ENCODE peak calls at places on chromosomes 11 and 22, in six cellular contexts. One of them, this sample, is unnamed.

GRCh38 chr11:12287009-12287373 is 90.4 kb upstream of the PARVA start:
- DNase-seq in H1: no peak
- DNase-seq in K562: no peak
- DNase-seq in SK-N-SH: peak
- DNase-seq in HL-60: no peak
- DNase-seq in GM12878: no peak
- DNase-seq in this sample: peak

GRCh38 chr11:78465169-78465942 is 47.7 kb upstream of the GAB2 start:
- DNase-seq in GM12878: peak
- DNase-seq in K562: no peak
- DNase-seq in HL-60: peak
- DNase-seq in SK-N-SH: no peak
- DNase-seq in H1: no peak
- DNase-seq in this sample: no peak

GRCh38 chr11:111983187-111983986 is 41.8 kb upstream of the DLAT start:
- DNase-seq in GM12878: no peak
- DNase-seq in H1: peak
- DNase-seq in K562: peak
- DNase-seq in HL-60: no peak
- DNase-seq in SK-N-SH: no peak
- DNase-seq in this sample: peak

GRCh38 chr11:60844870-60845221 is 2.9 kb downstream of the CCDC86 start:
- DNase-seq in H1: no peak
- DNase-seq in HL-60: no peak
- DNase-seq in K562: no peak
- DNase-seq in GM12878: no peak
- DNase-seq in SK-N-SH: peak
- DNase-seq in this sample: peak

GRCh38 chr11:86068138-86068861 is 584 bp downstream of the PICALM start:
- DNase-seq in H1: no peak
- DNase-seq in GM12878: no peak
- DNase-seq in HL-60: peak
- DNase-seq in K562: peak
- DNase-seq in SK-N-SH: peak
- DNase-seq in this sample: peak

GRCh38 chr11:75510011-75510595 is 15.6 kb downstream of the GDPD5 start:
- DNase-seq in GM12878: no peak
- DNase-seq in H1: no peak
- DNase-seq in SK-N-SH: no peak
- DNase-seq in K562: no peak
- DNase-seq in HL-60: no peak
- DNase-seq in this sample: no peak

GRCh38 chr11:83057721-83058120 is 14.0 kb downstream of the RAB30 start:
- DNase-seq in K562: no peak
- DNase-seq in HL-60: no peak
- DNase-seq in H1: no peak
- DNase-seq in GM12878: no peak
- DNase-seq in SK-N-SH: no peak
- DNase-seq in this sample: no peak

GRCh38 chr11:116929393-116930090 is 92.1 kb upstream of the APOA1 start:
- DNase-seq in HL-60: no peak
- DNase-seq in GM12878: no peak
- DNase-seq in K562: no peak
- DNase-seq in H1: no peak
- DNase-seq in SK-N-SH: no peak
- DNase-seq in this sample: peak

GRCh38 chr22:39559456-39560105 is 11.0 kb upstream of the CACNA1I start:
- DNase-seq in H1: peak
- DNase-seq in SK-N-SH: peak
- DNase-seq in K562: peak
- DNase-seq in HL-60: no peak
- DNase-seq in GM12878: no peak
- DNase-seq in this sample: no peak

GRCh38 chr11:128772814-128773213 is 78.9 kb downstream of the FLI1 start:
- DNase-seq in SK-N-SH: no peak
- DNase-seq in K562: no peak
- DNase-seq in HL-60: peak
- DNase-seq in GM12878: no peak
- DNase-seq in H1: no peak
- DNase-seq in this sample: no peak

GRCh38 chr22:22683668-22684361 is 39.4 kb downstream of the GGTLC2 start:
- DNase-seq in H1: no peak
- DNase-seq in HL-60: no peak
- DNase-seq in K562: no peak
- DNase-seq in GM12878: no peak
- DNase-seq in SK-N-SH: no peak
- DNase-seq in this sample: no peak

GRCh38 chr11:62374801-62375200 is 37.6 kb downstream of the ASRGL1 start:
- DNase-seq in K562: no peak
- DNase-seq in HL-60: no peak
- DNase-seq in SK-N-SH: no peak
- DNase-seq in GM12878: no peak
- DNase-seq in H1: no peak
- DNase-seq in this sample: no peak

GRCh38 chr11:13119361-13119760 is 110.2 kb downstream of the RASSF10 start:
- DNase-seq in GM12878: no peak
- DNase-seq in HL-60: no peak
- DNase-seq in K562: no peak
- DNase-seq in SK-N-SH: no peak
- DNase-seq in H1: no peak
- DNase-seq in this sample: no peak

GRCh38 chr22:27880778-27881394 is 38.2 kb downstream of the PITPNB start:
- DNase-seq in GM12878: no peak
- DNase-seq in HL-60: peak
- DNase-seq in SK-N-SH: peak
- DNase-seq in H1: no peak
- DNase-seq in K562: peak
- DNase-seq in this sample: peak

GRCh38 chr11:116813170-116813569 is 9.9 kb downstream of the APOA4 start:
- DNase-seq in GM12878: no peak
- DNase-seq in HL-60: no peak
- DNase-seq in K562: no peak
- DNase-seq in SK-N-SH: no peak
- DNase-seq in H1: no peak
- DNase-seq in this sample: no peak

GRCh38 chr11:75654314-75654713 is 14.5 kb downstream of the MAP6 start:
- DNase-seq in SK-N-SH: no peak
- DNase-seq in H1: no peak
- DNase-seq in K562: no peak
- DNase-seq in GM12878: peak
- DNase-seq in HL-60: no peak
- DNase-seq in this sample: no peak

GRCh38 chr22:17570851-17571631 is 7.7 kb downstream of the SLC25A18 start:
- DNase-seq in GM12878: no peak
- DNase-seq in HL-60: no peak
- DNase-seq in SK-N-SH: no peak
- DNase-seq in K562: no peak
- DNase-seq in H1: no peak
- DNase-seq in this sample: no peak

GRCh38 chr11:62081378-62082291 is 42.2 kb upstream of the INCENP start:
- DNase-seq in H1: peak
- DNase-seq in K562: peak
- DNase-seq in HL-60: peak
- DNase-seq in SK-N-SH: peak
- DNase-seq in GM12878: peak
- DNase-seq in this sample: peak

GRCh38 chr11:118010738-118011461 is 24.7 kb downstream of the IL10RA start:
- DNase-seq in K562: peak
- DNase-seq in HL-60: peak
- DNase-seq in H1: no peak
- DNase-seq in GM12878: peak
- DNase-seq in SK-N-SH: no peak
- DNase-seq in this sample: no peak

GRCh38 chr11:119207607-119208006 is 1.5 kb downstream of the CBL start:
- DNase-seq in HL-60: no peak
- DNase-seq in SK-N-SH: no peak
- DNase-seq in K562: no peak
- DNase-seq in H1: no peak
- DNase-seq in GM12878: no peak
- DNase-seq in this sample: no peak

GRCh38 chr22:26023104-26023775 is 146.0 kb upstream of the SEZ6L start:
- DNase-seq in H1: no peak
- DNase-seq in SK-N-SH: no peak
- DNase-seq in K562: no peak
- DNase-seq in GM12878: no peak
- DNase-seq in HL-60: no peak
- DNase-seq in this sample: no peak

GRCh38 chr11:109998921-109999320 is 94.3 kb upstream of the ZC3H12C start:
- DNase-seq in HL-60: no peak
- DNase-seq in SK-N-SH: no peak
- DNase-seq in H1: no peak
- DNase-seq in GM12878: no peak
- DNase-seq in K562: no peak
- DNase-seq in this sample: no peak

GRCh38 chr11:88478136-88478785 is 140.7 kb upstream of the CTSC start:
- DNase-seq in GM12878: no peak
- DNase-seq in K562: no peak
- DNase-seq in H1: no peak
- DNase-seq in HL-60: no peak
- DNase-seq in SK-N-SH: no peak
- DNase-seq in this sample: no peak

GRCh38 chr11:88484873-88485621 is 147.5 kb upstream of the CTSC start:
- DNase-seq in HL-60: peak
- DNase-seq in H1: no peak
- DNase-seq in SK-N-SH: peak
- DNase-seq in K562: peak
- DNase-seq in GM12878: peak
- DNase-seq in this sample: peak

GRCh38 chr11:88475991-88476418 is 138.5 kb upstream of the CTSC start:
- DNase-seq in GM12878: no peak
- DNase-seq in HL-60: no peak
- DNase-seq in K562: no peak
- DNase-seq in H1: no peak
- DNase-seq in SK-N-SH: no peak
- DNase-seq in this sample: no peak

GRCh38 chr11:88482871-88483301 is 145.3 kb upstream of the CTSC start:
- DNase-seq in HL-60: no peak
- DNase-seq in GM12878: no peak
- DNase-seq in SK-N-SH: no peak
- DNase-seq in H1: no peak
- DNase-seq in K562: no peak
- DNase-seq in this sample: no peak

DNA sequence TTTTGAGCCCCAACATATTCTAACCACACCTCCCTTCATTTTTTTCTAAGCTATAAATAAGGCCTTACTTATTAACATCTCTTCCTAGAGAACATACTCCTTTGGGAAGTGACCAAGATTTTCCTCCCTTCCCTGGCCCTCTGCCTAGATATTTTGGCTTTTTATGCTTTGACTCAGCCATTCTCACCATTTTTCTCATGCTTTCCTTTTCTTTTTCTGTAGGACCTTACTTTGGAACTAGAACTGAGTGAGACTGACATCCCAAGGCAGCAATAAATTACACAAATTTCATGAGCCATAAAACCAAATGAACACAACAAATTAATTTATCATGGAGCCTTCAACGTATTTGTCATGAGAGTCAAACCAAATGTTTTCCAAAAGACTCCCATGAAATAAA is 142.7 kb upstream of the CTSC start:
- DNase-seq in K562: no peak
- DNase-seq in GM12878: no peak
- DNase-seq in SK-N-SH: no peak
- DNase-seq in H1: no peak
- DNase-seq in HL-60: no peak
- DNase-seq in this sample: no peak
- TF ChIP-seq GABPA in K562: no peak
- TF ChIP-seq GABPA in GM12878: no peak
- TF ChIP-seq GABPA in SK-N-SH: no peak
- TF ChIP-seq GABPA in H1: no peak
- TF ChIP-seq GABPA in HL-60: no peak
- TF ChIP-seq GABPA in this sample: no peak

DNA sequence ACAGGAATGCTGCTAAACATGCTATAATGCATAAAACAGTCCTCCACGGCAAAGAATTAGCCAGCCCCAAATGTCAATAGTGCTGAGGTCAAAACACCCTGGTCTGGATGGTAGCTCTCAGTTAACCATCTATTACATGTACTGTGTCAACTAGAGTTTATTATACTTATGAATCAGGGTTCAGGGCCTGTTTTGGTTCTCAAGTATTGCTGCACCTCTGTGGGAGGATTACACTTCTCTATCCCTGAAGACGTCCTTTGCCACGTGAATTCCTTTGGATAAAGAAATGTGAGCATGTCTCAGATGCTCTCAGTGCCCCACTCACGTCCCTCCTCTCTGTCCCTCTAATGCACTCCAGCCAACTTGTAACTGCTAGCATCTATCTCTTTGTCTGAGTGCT is 53.4 kb downstream of the SLC1A2 start:
- DNase-seq in H1: no peak
- DNase-seq in HL-60: no peak
- DNase-seq in K562: no peak
- DNase-seq in SK-N-SH: no peak
- DNase-seq in GM12878: no peak
- DNase-seq in this sample: no peak
- TF ChIP-seq GABPA in H1: no peak
- TF ChIP-seq GABPA in HL-60: no peak
- TF ChIP-seq GABPA in K562: no peak
- TF ChIP-seq GABPA in SK-N-SH: no peak
- TF ChIP-seq GABPA in GM12878: no peak
- TF ChIP-seq GABPA in this sample: no peak

DNA sequence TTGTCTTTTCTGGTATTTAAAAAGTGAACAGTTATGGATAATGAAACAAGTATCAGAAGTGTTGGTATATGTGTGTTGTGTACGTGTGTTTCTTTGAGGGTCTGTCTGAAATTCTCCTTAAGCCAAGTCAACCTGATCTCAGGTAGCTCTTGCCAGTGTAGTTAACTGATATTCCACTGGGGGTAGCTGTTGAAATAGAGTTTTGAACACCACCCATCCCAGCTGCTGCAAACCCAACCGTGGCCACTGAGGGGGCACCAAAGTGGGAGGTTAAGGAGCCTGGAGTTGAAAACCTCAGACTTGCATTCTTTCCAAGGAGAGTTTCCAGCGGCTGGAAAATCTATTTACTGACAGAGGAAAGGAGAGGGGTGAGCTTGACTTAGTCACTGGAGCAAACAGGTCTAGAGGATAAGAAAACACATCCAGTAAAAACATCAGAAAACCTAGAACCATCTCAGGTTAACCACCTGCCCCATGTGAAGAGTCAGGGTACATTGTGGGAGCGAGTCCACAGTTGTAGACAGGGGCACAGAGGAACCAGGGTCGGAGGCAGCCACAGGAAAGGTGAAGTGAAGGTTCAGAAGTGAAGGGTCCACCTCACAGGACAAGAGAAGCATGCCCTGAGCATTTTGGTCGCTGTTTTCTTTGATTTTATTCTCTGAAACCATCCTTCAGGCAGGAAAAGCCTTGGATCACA is 8.8 kb upstream of the CUL5 start:
- DNase-seq in GM12878: peak
- DNase-seq in SK-N-SH: peak
- DNase-seq in HL-60: peak
- DNase-seq in H1: peak
- DNase-seq in K562: peak
- DNase-seq in this sample: peak
- TF ChIP-seq GABPA in GM12878: no peak
- TF ChIP-seq GABPA in SK-N-SH: no peak
- TF ChIP-seq GABPA in HL-60: no peak
- TF ChIP-seq GABPA in H1: no peak
- TF ChIP-seq GABPA in K562: no peak
- TF ChIP-seq GABPA in this sample: no peak

GRCh38 chr22:38446018-38446601 is 8.9 kb downstream of the KCNJ4 start:
- DNase-seq in HL-60: no peak
- DNase-seq in K562: no peak
- DNase-seq in SK-N-SH: no peak
- DNase-seq in H1: no peak
- DNase-seq in GM12878: no peak
- DNase-seq in this sample: no peak
- TF ChIP-seq GABPA in HL-60: no peak
- TF ChIP-seq GABPA in K562: no peak
- TF ChIP-seq GABPA in SK-N-SH: no peak
- TF ChIP-seq GABPA in H1: no peak
- TF ChIP-seq GABPA in GM12878: no peak
- TF ChIP-seq GABPA in this sample: no peak

This sample was measured in HepG2.